ENCODE peak calls at places on chromosomes 1 and 21, in five cellular contexts. One of them, this sample, is unnamed.

GRCh38 chr21:21612446-21612845 is 614.2 kb downstream of the NCAM2 start:
- DNase-seq in ascending aorta: no peak
- DNase-seq in H9: peak
- DNase-seq in AG08396: peak
- DNase-seq in Caki2: peak
- DNase-seq in this sample: peak

GRCh38 chr1:54850737-54851136 is 36.3 kb downstream of the DHCR24 start:
- DNase-seq in ascending aorta: peak
- DNase-seq in H9: no peak
- DNase-seq in AG08396: peak
- DNase-seq in Caki2: peak
- DNase-seq in this sample: no peak

GRCh38 chr1:23459338-23459757 is 24.6 kb downstream of the ASAP3 start:
- DNase-seq in ascending aorta: no peak
- DNase-seq in H9: peak
- DNase-seq in AG08396: no peak
- DNase-seq in Caki2: no peak
- DNase-seq in this sample: peak

GRCh38 chr21:38756746-38757145 is 49.0 kb upstream of the ETS2 start:
- DNase-seq in ascending aorta: no peak
- DNase-seq in H9: no peak
- DNase-seq in AG08396: peak
- DNase-seq in Caki2: no peak
- DNase-seq in this sample: no peak

GRCh38 chr1:159197767-159198557 is 6.7 kb upstream of the ACKR1 start:
- DNase-seq in ascending aorta: peak
- DNase-seq in H9: peak
- DNase-seq in AG08396: peak
- DNase-seq in Caki2: peak
- DNase-seq in this sample: peak

GRCh38 chr1:8516793-8517556 is 199.1 kb downstream of the SLC45A1 start:
- DNase-seq in ascending aorta: no peak
- DNase-seq in H9: no peak
- DNase-seq in AG08396: no peak
- DNase-seq in Caki2: no peak
- DNase-seq in this sample: peak

GRCh38 chr1:2783435-2784397 is 17.8 kb downstream of the TTC34 start:
- DNase-seq in ascending aorta: no peak
- DNase-seq in H9: no peak
- DNase-seq in AG08396: no peak
- DNase-seq in Caki2: no peak
- DNase-seq in this sample: no peak

GRCh38 chr1:159429074-159429861 is 2.7 kb upstream of the OR10J4 start:
- DNase-seq in ascending aorta: no peak
- DNase-seq in H9: no peak
- DNase-seq in AG08396: peak
- DNase-seq in Caki2: peak
- DNase-seq in this sample: no peak

GRCh38 chr1:39540504-39541031 is 36.0 kb downstream of the PABPC4 start:
- DNase-seq in ascending aorta: peak
- DNase-seq in H9: no peak
- DNase-seq in AG08396: peak
- DNase-seq in Caki2: no peak
- DNase-seq in this sample: no peak

GRCh38 chr1:218377143-218377660 is 32.1 kb downstream of the TGFB2 start:
- DNase-seq in ascending aorta: no peak
- DNase-seq in H9: no peak
- DNase-seq in AG08396: peak
- DNase-seq in Caki2: peak
- DNase-seq in this sample: no peak

GRCh38 chr1:225919906-225920305 is 4.1 kb downstream of the PYCR2 start:
- DNase-seq in ascending aorta: peak
- DNase-seq in H9: no peak
- DNase-seq in AG08396: peak
- DNase-seq in Caki2: peak
- DNase-seq in this sample: peak

GRCh38 chr1:86429830-86430229 is 5.9 kb downstream of the CLCA2 start:
- DNase-seq in ascending aorta: peak
- DNase-seq in H9: no peak
- DNase-seq in AG08396: peak
- DNase-seq in Caki2: no peak
- DNase-seq in this sample: no peak

GRCh38 chr1:234467821-234468220 is 11.2 kb downstream of the TARBP1 start:
- DNase-seq in ascending aorta: no peak
- DNase-seq in H9: no peak
- DNase-seq in AG08396: no peak
- DNase-seq in Caki2: no peak
- DNase-seq in this sample: no peak

GRCh38 chr1:86762336-86762735 is 58.0 kb downstream of the SH3GLB1 start:
- DNase-seq in ascending aorta: no peak
- DNase-seq in H9: no peak
- DNase-seq in AG08396: no peak
- DNase-seq in Caki2: no peak
- DNase-seq in this sample: no peak

GRCh38 chr1:110308247-110308646 is 30.9 kb upstream of the RBM15 start:
- DNase-seq in ascending aorta: no peak
- DNase-seq in H9: no peak
- DNase-seq in AG08396: peak
- DNase-seq in Caki2: no peak
- DNase-seq in this sample: no peak

GRCh38 chr1:175318633-175319032 is 126.1 kb upstream of the KIAA0040 start:
- DNase-seq in ascending aorta: no peak
- DNase-seq in H9: no peak
- DNase-seq in AG08396: no peak
- DNase-seq in Caki2: no peak
- DNase-seq in this sample: no peak

GRCh38 chr1:183841950-183842816 is 37.3 kb downstream of the RGL1 start:
- DNase-seq in ascending aorta: no peak
- DNase-seq in H9: no peak
- DNase-seq in AG08396: peak
- DNase-seq in Caki2: no peak
- DNase-seq in this sample: peak

GRCh38 chr1:172638249-172638648 is 20.7 kb upstream of the FASLG start:
- DNase-seq in ascending aorta: no peak
- DNase-seq in H9: no peak
- DNase-seq in AG08396: no peak
- DNase-seq in Caki2: no peak
- DNase-seq in this sample: no peak

GRCh38 chr1:177383715-177384114 is 213.0 kb downstream of the BRINP2 start:
- DNase-seq in ascending aorta: no peak
- DNase-seq in H9: no peak
- DNase-seq in AG08396: no peak
- DNase-seq in Caki2: no peak
- DNase-seq in this sample: no peak

GRCh38 chr1:167109125-167109524 is 15.2 kb downstream of the STYXL2 start:
- DNase-seq in ascending aorta: no peak
- DNase-seq in H9: no peak
- DNase-seq in AG08396: no peak
- DNase-seq in Caki2: no peak
- DNase-seq in this sample: peak

GRCh38 chr1:91776068-91776794 is 109.7 kb downstream of the TGFBR3 start:
- DNase-seq in ascending aorta: no peak
- DNase-seq in H9: no peak
- DNase-seq in AG08396: no peak
- DNase-seq in Caki2: no peak
- DNase-seq in this sample: no peak

GRCh38 chr1:187847531-187847930 is 1018.8 kb downstream of the PLA2G4A start:
- DNase-seq in ascending aorta: no peak
- DNase-seq in H9: no peak
- DNase-seq in AG08396: no peak
- DNase-seq in Caki2: no peak
- DNase-seq in this sample: no peak

GRCh38 chr21:29637126-29637525 is 302.7 kb downstream of the GRIK1 start:
- DNase-seq in ascending aorta: no peak
- DNase-seq in H9: no peak
- DNase-seq in AG08396: no peak
- DNase-seq in Caki2: no peak
- DNase-seq in this sample: no peak

GRCh38 chr1:27883536-27884181 is 11.3 kb downstream of the THEMIS2 start:
- DNase-seq in ascending aorta: no peak
- DNase-seq in H9: no peak
- DNase-seq in AG08396: no peak
- DNase-seq in Caki2: no peak
- DNase-seq in this sample: no peak

GRCh38 chr1:150979007-150979722 is 2.9 kb upstream of the ANXA9 start:
- DNase-seq in ascending aorta: peak
- DNase-seq in H9: peak
- DNase-seq in AG08396: peak
- DNase-seq in Caki2: peak
- DNase-seq in this sample: peak

GRCh38 chr1:245363821-245364220 is 209.0 kb downstream of the KIF26B start:
- DNase-seq in ascending aorta: no peak
- DNase-seq in H9: no peak
- DNase-seq in AG08396: no peak
- DNase-seq in Caki2: no peak
- DNase-seq in this sample: no peak

GRCh38 chr21:32337206-32337605 is 38.6 kb downstream of the MRAP start:
- DNase-seq in ascending aorta: no peak
- DNase-seq in H9: no peak
- DNase-seq in AG08396: no peak
- DNase-seq in Caki2: no peak
- DNase-seq in this sample: no peak

GRCh38 chr1:10823000-10823401 is 26.6 kb upstream of the CASZ1 start:
- DNase-seq in ascending aorta: no peak
- DNase-seq in H9: no peak
- DNase-seq in AG08396: no peak
- DNase-seq in Caki2: no peak
- DNase-seq in this sample: peak

GRCh38 chr1:152328801-152329391 is 3.9 kb upstream of the FLG start:
- DNase-seq in ascending aorta: no peak
- DNase-seq in H9: no peak
- DNase-seq in AG08396: no peak
- DNase-seq in Caki2: peak
- DNase-seq in this sample: no peak

GRCh38 chr1:50978144-50978851 is 8.3 kb downstream of the CDKN2C start:
- DNase-seq in ascending aorta: peak
- DNase-seq in H9: peak
- DNase-seq in AG08396: peak
- DNase-seq in Caki2: peak
- DNase-seq in this sample: peak

GRCh38 chr1:59564192-59564891 is 250.4 kb upstream of the HOOK1 start:
- DNase-seq in ascending aorta: no peak
- DNase-seq in H9: no peak
- DNase-seq in AG08396: no peak
- DNase-seq in Caki2: no peak
- DNase-seq in this sample: no peak

GRCh38 chr1:66383168-66383567 is 150.8 kb upstream of the SGIP1 start:
- DNase-seq in ascending aorta: no peak
- DNase-seq in H9: no peak
- DNase-seq in AG08396: no peak
- DNase-seq in Caki2: no peak
- DNase-seq in this sample: no peak

GRCh38 chr1:248521856-248522255 is 14.0 kb downstream of the OR2G6 start:
- DNase-seq in ascending aorta: no peak
- DNase-seq in H9: no peak
- DNase-seq in AG08396: no peak
- DNase-seq in Caki2: no peak
- DNase-seq in this sample: no peak

GRCh38 chr1:36303650-36304360 is 2.4 kb upstream of the SH3D21 start:
- DNase-seq in ascending aorta: no peak
- DNase-seq in H9: no peak
- DNase-seq in AG08396: no peak
- DNase-seq in Caki2: no peak
- DNase-seq in this sample: no peak

GRCh38 chr1:214854126-214854875 is 228.2 kb upstream of the KCNK2 start:
- DNase-seq in ascending aorta: no peak
- DNase-seq in H9: no peak
- DNase-seq in AG08396: no peak
- DNase-seq in Caki2: no peak
- DNase-seq in this sample: no peak

This sample was measured in NCI-H69.